ENCODE peak calls at places on chromosome 10, in six cellular contexts. N is mammary epithelial cell, H is endothelial cell of umbilical vein, R is astrocyte, J is neural progenitor cell, P is PC-9. D is an unnamed sample.

GRCh38 chr10:31004611-31005193 is 27.0 kb downstream of the ZNF438 start:
- DNase-seq in N (peak; percentile 70), H (peak; percentile 97), R (peak; percentile 88), J (no peak), P (no peak), D (no peak)

GRCh38 chr10:102633848-102634247 is 10.4 kb upstream of the TRIM8 start:
- DNase-seq in N (no peak), H (no peak), R (no peak), J (no peak), P (no peak), D (no peak)

GRCh38 chr10:87829986-87830732 is 12.1 kb upstream of the ATAD1 start:
- DNase-seq in N (peak; percentile 22), H (no peak), R (no peak), J (no peak), P (no peak), D (no peak)

GRCh38 chr10:97278491-97278989 is 13.9 kb downstream of the ARHGAP19 start:
- DNase-seq in N (peak; percentile 36), H (peak; percentile 86), R (peak; percentile 82), J (peak; percentile 35), P (peak; percentile 57), D (no peak)

GRCh38 chr10:44384601-44385422 is at the start of gene CXCL12:
- DNase-seq in N (peak; percentile 21), H (peak; percentile 5), R (no peak), J (peak; percentile 74), P (no peak), D (no peak)

GRCh38 chr10:49749144-49749543 is 13.0 kb downstream of the OGDHL start:
- DNase-seq in N (no peak), H (no peak), R (no peak), J (no peak), P (no peak), D (no peak)

GRCh38 chr10:63522129-63522687 is 1.0 kb downstream of the REEP3 start:
- DNase-seq in N (peak; percentile 32), H (peak; percentile 72), R (peak; percentile 33), J (no peak), P (peak; percentile 56), D (no peak)

GRCh38 chr10:25125151-25125550 is 49.6 kb upstream of the GPR158 start:
- DNase-seq in N (no peak), H (no peak), R (no peak), J (peak; percentile 93), P (no peak), D (no peak)

GRCh38 chr10:128609460-128609859 is 483.2 kb upstream of the MKI67 start:
- DNase-seq in N (no peak), H (no peak), R (no peak), J (no peak), P (no peak), D (no peak)

GRCh38 chr10:104040862-104041789 is 44.6 kb downstream of the COL17A1 start:
- DNase-seq in N (no peak), H (no peak), R (no peak), J (no peak), P (no peak), D (no peak)

GRCh38 chr10:61623101-61623500 is 39.6 kb upstream of the CABCOCO1 start:
- DNase-seq in N (no peak), H (no peak), R (peak; percentile 17), J (no peak), P (no peak), D (no peak)

GRCh38 chr10:70551491-70551890 is 51.0 kb downstream of the PRF1 start:
- DNase-seq in N (no peak), H (no peak), R (no peak), J (no peak), P (no peak), D (no peak)

GRCh38 chr10:29465384-29465783 is 169.4 kb downstream of the SVIL start:
- DNase-seq in N (no peak), H (no peak), R (no peak), J (no peak), P (no peak), D (no peak)

GRCh38 chr10:60238408-60239100 is 151.1 kb downstream of the ANK3 start:
- DNase-seq in N (peak; percentile 24), H (no peak), R (peak; percentile 52), J (peak; percentile 37), P (no peak), D (no peak)

GRCh38 chr10:44293842-44294241 is 91.1 kb downstream of the CXCL12 start:
- DNase-seq in N (no peak), H (no peak), R (peak; percentile 83), J (no peak), P (no peak), D (no peak)

GRCh38 chr10:70657036-70657435 is 15.3 kb upstream of the ADAMTS14 start:
- DNase-seq in N (no peak), H (no peak), R (peak; percentile 62), J (no peak), P (no peak), D (no peak)

GRCh38 chr10:121340176-121340850 is 257.9 kb downstream of the FGFR2 start:
- DNase-seq in N (no peak), H (no peak), R (no peak), J (peak; percentile 96), P (no peak), D (no peak)

GRCh38 chr10:91708174-91708861 is 75.4 kb upstream of the PPP1R3C start:
- DNase-seq in N (no peak), H (no peak), R (no peak), J (no peak), P (no peak), D (no peak)

GRCh38 chr10:74238031-74238431 is 87.0 kb downstream of the ADK start:
- DNase-seq in N (no peak), H (peak; percentile 82), R (peak; percentile 92), J (no peak), P (peak; percentile 44), D (no peak)

GRCh38 chr10:519055-519715 is 170.3 kb downstream of the DIP2C start:
- DNase-seq in N (no peak), H (no peak), R (no peak), J (no peak), P (no peak), D (no peak)

GRCh38 chr10:116212756-116213155 is 60.2 kb downstream of the GFRA1 start:
- DNase-seq in N (no peak), H (no peak), R (no peak), J (no peak), P (no peak), D (no peak)

GRCh38 chr10:132593900-132594876 is 56.6 kb downstream of the INPP5A start:
- DNase-seq in N (no peak), H (no peak), R (no peak), J (no peak), P (no peak), D (no peak)

GRCh38 chr10:115321360-115321759 is 228.2 kb downstream of the ATRNL1 start:
- DNase-seq in N (no peak), H (no peak), R (no peak), J (no peak), P (no peak), D (no peak)

GRCh38 chr10:1550616-1551015 is 186.7 kb downstream of the ADARB2 start:
- DNase-seq in N (no peak), H (no peak), R (no peak), J (no peak), P (no peak), D (no peak)

GRCh38 chr10:73644015-73644743 is 2.9 kb upstream of the MYOZ1 start:
- DNase-seq in N (peak; percentile 31), H (peak; percentile 70), R (no peak), J (peak; percentile 83), P (peak; percentile 48), D (peak; percentile 66)

GRCh38 chr10:126216221-126216701 is 172.0 kb downstream of the ADAM12 start:
- DNase-seq in N (no peak), H (no peak), R (peak; percentile 88), J (no peak), P (no peak), D (no peak)

GRCh38 chr10:120460776-120461175 is 3.7 kb downstream of the PLPP4 start:
- DNase-seq in N (peak; percentile 91), H (peak; percentile 91), R (peak; percentile 100), J (no peak), P (no peak), D (no peak)

GRCh38 chr10:34088208-34088794 is 726.8 kb downstream of the PARD3 start:
- DNase-seq in N (no peak), H (no peak), R (no peak), J (no peak), P (no peak), D (no peak)

GRCh38 chr10:131450220-131450765 is 138.8 kb upstream of the TCERG1L start:
- DNase-seq in N (no peak), H (no peak), R (no peak), J (no peak), P (no peak), D (no peak)

GRCh38 chr10:78544447-78545085 is 510.9 kb downstream of the RPS24 start:
- DNase-seq in N (no peak), H (no peak), R (peak; percentile 36), J (no peak), P (peak; percentile 21), D (no peak)
- H3K4me1 ChIP-seq in N (no peaks in the 10 kb centered on the region), H (no peaks in the 10 kb centered on the region), R (peaks cover 39% of the 10 kb centered on the region), J (peaks cover 13% of the 10 kb centered on the region), P (no peaks in the 10 kb centered on the region), D (no peaks in the 10 kb centered on the region)

GRCh38 chr10:23171232-23171876 is 20.8 kb upstream of the PTF1A start:
- DNase-seq in N (peak; percentile 39), H (peak; percentile 15), R (peak; percentile 16), J (peak; percentile 85), P (no peak), D (peak; percentile 10)
- TF ChIP-seq EZH2 in N (no peak), H (no peak), R (no peak), J (no peak), P (no peak), D (no peak)

DNA sequence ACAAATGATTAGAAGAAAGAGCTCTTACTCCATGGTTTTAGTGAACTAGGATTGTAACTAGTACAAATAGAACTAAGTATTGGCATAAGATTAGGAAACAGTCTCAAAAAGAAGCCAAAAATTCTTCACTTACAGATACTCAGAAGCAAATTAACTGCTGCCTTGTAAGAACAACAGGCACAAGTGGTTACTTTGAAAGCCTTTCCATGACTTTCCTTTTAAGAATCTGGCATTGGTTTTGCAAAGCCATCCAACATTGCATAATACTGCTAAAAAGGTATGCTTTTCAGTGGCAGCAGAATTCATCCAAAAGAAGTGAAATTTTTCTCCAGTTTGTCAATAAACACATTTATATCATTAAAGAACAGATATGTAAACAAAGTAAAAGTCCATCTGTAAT is 126.8 kb upstream of the ODAD2 start:
- DNase-seq in N (peak; percentile 43), H (no peak), R (peak; percentile 92), J (no peak), P (no peak), D (no peak)
- H3K27ac ChIP-seq in N (no peak overlapping the region), H (no peak overlapping the region), R (no peak overlapping the region), J (no peak overlapping the region), P (no peak overlapping the region), D (no peak overlapping the region)

DNA sequence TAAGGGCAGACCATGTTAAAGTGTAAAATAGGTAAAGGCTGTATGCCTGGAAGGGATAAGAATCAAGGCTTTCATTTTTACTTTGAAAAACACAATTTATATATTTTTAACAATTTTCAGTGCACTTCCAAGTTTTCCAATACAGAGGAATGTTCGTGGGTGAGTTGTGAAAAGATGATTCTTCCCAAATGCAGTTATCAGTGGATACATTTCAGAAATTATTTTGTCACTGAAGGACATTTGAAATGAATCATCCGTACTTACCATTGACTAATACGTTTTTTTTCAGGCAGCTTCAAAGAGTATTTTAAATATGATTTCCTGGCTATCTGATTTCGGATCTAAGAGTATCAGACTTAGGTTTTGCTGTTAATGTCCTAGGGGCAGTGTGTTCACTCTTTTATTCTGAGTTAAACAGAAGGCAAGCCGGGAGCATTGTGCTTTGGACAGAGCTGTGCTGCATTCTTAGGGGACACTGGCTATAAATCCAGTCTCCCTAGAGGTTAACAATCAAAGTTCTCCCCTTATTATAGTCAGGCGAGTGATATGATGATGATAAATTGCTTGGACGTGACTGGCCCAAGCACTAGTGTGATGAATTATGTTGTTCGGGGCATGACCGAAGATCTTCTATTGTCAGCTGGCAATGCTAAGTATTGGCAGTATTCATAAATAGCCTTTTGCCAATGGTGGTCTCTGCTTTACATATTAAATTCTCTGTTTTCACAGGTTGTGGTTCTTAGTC is 4.5 kb downstream of the PTER start:
- DNase-seq in N (peak; percentile 51), H (no peak), R (peak; percentile 14), J (no peak), P (peak; percentile 71), D (no peak)
- H3K4me1 ChIP-seq in N (peaks cover 33% of the 10 kb centered on the region), H (peaks cover 3% of the 10 kb centered on the region), R (no peaks in the 10 kb centered on the region), J (no peaks in the 10 kb centered on the region), P (peaks cover 45% of the 10 kb centered on the region), D (peaks cover 49% of the 10 kb centered on the region)

D was measured in DND-41.